ENCODE peak calls at places on chromosomes 5 and 9, in four cellular contexts. M is suprapubic skin, S is transverse colon, D is tibial nerve. R is an unnamed sample.

GRCh38 chr5:73960426-73960825 is 334.4 kb downstream of the ARHGEF28 start:
- DNase-seq in M (no peak), S (no peak), D (no peak), R (no peak)

GRCh38 chr9:137224850-137225694 is at the start of gene CYSRT1:
- DNase-seq in M (no peak), S (no peak), D (no peak), R (no peak)

GRCh38 chr9:125255781-125256391 is 5.7 kb upstream of the GAPVD1 start:
- DNase-seq in M (no peak), S (no peak), D (no peak), R (no peak)

GRCh38 chr9:20369391-20369790 is 252.9 kb downstream of the MLLT3 start:
- DNase-seq in M (no peak), S (no peak), D (no peak), R (no peak)

GRCh38 chr9:78973906-78974305 is 597.9 kb upstream of the TLE4 start:
- DNase-seq in M (no peak), S (no peak), D (no peak), R (no peak)

GRCh38 chr5:172858990-172859811 is 25.1 kb downstream of the ERGIC1 start:
- DNase-seq in M (peak), S (peak), D (peak), R (peak)

GRCh38 chr9:91416086-91416712 is 7.4 kb downstream of the NFIL3 start:
- DNase-seq in M (no peak), S (no peak), D (no peak), R (no peak)

GRCh38 chr9:87497604-87498045 is at the start of gene DAPK1:
- DNase-seq in M (no peak), S (peak), D (peak), R (peak)

GRCh38 chr5:89694026-89694540 is 715.5 kb downstream of the CETN3 start:
- DNase-seq in M (no peak), S (no peak), D (no peak), R (no peak)

GRCh38 chr5:164934561-164934960 is 1429.1 kb downstream of the MAT2B start:
- DNase-seq in M (no peak), S (no peak), D (no peak), R (no peak)

DNA sequence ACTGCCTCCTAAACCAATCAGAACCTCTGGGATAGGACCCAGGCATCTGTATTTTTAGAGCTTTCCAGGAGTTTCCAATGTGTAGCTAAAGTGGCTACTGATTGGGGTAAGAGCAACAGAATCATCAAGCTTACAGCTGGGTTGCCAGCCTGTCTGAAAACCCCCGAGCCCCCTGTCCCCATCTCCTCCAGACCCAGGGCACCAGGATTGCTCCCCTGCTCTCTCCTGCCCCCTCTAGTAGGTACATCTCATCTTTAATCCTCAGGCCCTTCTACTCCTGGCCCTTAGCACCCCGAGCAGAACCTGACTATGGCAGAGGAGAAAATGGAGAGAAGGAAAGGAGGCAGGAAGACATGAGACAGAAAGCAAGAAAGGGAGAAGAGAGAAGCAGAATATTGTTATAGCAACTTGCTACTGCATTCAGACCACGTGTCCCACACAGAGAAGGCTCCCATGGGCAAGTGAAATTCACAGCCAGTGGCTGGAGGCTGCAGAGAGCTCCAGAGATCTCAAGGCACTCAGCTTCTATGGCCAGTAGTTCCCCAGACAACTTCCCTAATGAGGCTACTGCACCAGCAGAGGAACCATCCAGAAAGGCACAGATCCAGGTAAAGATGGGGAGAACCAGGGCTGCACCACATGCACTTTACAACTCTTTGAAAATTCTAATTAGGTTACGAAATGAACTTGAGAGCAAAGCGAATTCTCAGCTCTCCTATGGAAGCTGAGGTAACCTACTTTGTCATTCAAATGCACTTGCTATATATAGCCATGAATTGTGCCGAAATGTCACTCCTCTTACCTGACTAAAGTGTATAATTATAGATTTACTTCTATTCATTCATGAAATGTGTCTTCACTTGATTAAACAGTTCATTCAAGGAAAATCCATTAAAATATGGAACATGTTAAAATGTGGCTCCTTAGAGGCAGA is 204.6 kb downstream of the GABBR2 start:
- DNase-seq in M (no peak), S (no peak), D (no peak), R (no peak)
- TF ChIP-seq EP300 in M (no peak), S (no peak), D (no peak), R (no peak)

GRCh38 chr5:7668161-7668560 is 182.8 kb downstream of the CFAP90 start:
- DNase-seq in M (no peak), S (no peak), D (no peak), R (no peak)
- TF ChIP-seq EP300 in M (no peak), S (no peak), D (no peak), R (no peak)

GRCh38 chr9:4139201-4139600 is 160.7 kb downstream of the GLIS3 start:
- DNase-seq in M (no peak), S (no peak), D (no peak), R (no peak)

GRCh38 chr9:4138180-4138579 is 161.7 kb downstream of the GLIS3 start:
- DNase-seq in M (no peak), S (no peak), D (no peak), R (no peak)

GRCh38 chr9:4138781-4139180 is 161.1 kb downstream of the GLIS3 start:
- DNase-seq in M (no peak), S (no peak), D (no peak), R (no peak)

GRCh38 chr9:4137755-4138154 is 162.1 kb downstream of the GLIS3 start:
- DNase-seq in M (no peak), S (no peak), D (no peak), R (no peak)

GRCh38 chr9:4137234-4137633 is 162.6 kb downstream of the GLIS3 start:
- DNase-seq in M (no peak), S (no peak), D (no peak), R (no peak)
- TF ChIP-seq EP300 in M (peak), S (no peak), D (peak), R (no peak)

GRCh38 chr9:127518091-127518856 is 67.0 kb downstream of the LRSAM1 start:
- DNase-seq in M (no peak), S (no peak), D (no peak), R (no peak)
- TF ChIP-seq EP300 in M (no peak), S (no peak), D (no peak), R (no peak)

DNA sequence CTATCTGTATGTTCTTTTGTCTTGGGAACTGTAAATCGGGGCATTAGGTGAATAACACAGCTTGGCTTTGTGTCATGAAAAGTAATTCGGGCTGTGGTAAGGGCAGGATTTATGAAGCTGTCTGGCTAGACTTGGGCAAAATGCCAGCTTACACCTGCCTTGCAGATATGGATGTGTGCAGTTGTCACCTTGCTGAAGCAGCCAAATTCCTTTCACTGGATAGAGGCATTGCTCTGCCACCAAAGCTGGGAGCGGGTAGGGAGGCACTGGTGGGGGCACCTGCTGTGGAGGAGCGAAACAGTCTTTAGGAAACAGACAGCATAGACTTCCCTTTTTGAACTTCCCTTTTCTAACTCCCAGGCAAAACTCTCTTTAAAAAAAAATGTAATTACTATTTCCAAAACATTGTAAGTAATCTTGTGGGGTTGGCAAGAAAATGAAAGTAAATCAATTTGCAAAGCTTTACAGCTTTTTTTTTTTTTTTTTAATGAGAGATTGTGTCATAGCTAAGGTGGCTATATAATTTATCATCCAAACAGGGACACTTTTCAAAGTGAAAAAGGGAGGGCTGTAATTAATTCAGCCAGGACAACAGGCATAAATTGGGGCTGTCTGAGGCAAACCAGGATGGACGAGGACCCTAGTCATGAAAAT is 545.3 kb downstream of the CSNK1G3 start:
- DNase-seq in M (peak), S (peak), D (no peak), R (peak)
- TF ChIP-seq EP300 in M (no peak), S (no peak), D (no peak), R (no peak)

DNA sequence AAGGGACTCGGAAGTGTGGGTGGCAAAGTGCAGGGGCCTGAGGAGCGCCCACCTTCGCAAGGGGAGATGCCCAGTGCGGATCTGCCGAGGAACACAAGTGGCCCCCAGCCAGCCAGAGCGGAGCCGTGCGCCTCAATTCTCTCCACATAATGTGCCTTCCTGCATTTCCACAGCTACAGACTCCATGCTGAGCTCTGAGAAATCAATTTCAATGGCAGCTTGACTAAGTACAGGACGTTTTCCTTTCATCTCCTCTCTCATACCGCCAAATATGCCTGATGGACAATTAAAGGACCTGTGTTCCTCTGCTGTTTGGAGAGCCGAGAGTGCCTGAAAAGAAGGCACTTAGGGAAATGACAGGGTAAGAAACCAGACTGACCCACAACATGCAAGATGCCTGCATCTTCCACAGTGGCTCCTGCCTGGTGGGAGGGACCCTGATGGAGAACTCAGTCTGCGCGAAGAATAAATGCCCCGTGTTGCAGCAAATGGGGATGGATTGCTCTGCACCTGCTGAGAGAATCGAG is 38.6 kb upstream of the OLFM1 start:
- DNase-seq in M (no peak), S (no peak), D (no peak), R (peak)
- TF ChIP-seq EP300 in M (no peak), S (no peak), D (no peak), R (no peak)

GRCh38 chr9:128339761-128340690 is at the start of gene SLC27A4:
- DNase-seq in M (peak), S (peak), D (peak), R (peak)
- TF ChIP-seq EP300 in M (no peak), S (no peak), D (no peak), R (no peak)

GRCh38 chr9:116464987-116465571 is 222.0 kb upstream of the TRIM32 start:
- DNase-seq in M (no peak), S (no peak), D (no peak), R (no peak)
- TF ChIP-seq EP300 in M (no peak), S (no peak), D (no peak), R (no peak)

R was measured in sigmoid colon.